ENCODE peak calls at places on chromosomes 3 and 15, in eight cellular contexts. H is heart left ventricle; U is brain microvascular endothelial cell; I is activated CD4-positive, alpha-beta T cell treated with anti-CD3 and anti-CD28 coated beads, Interleukin-2, amount 50 U/mL, for 24 hours; P is stimulated activated CD4-positive, alpha-beta T cell treated with anti-CD3 and anti-CD28 coated beads, Interleukin-15, amount 100 ng/mL, for 24 hours; A is activated naive CD4-positive, alpha-beta T cell treated with Interleukin-2 at 50 U/mL for 16 hours; E is lung microvascular endothelial cell; X is AG08396. G is an unnamed sample.

GRCh38 chr3:27431116-27431515 is 53.1 kb downstream of the SLC4A7 start:
- DNase-seq in H (no peak), U (peak; percentile 96), I (no peak), P (no peak), A (no peak), E (peak; percentile 86), X (peak; percentile 80), G (peak; percentile 73)

GRCh38 chr15:78415284-78415683 is 22.7 kb upstream of the IREB2 start:
- DNase-seq in H (no peak), U (peak; percentile 13), I (no peak), P (no peak), A (no peak), E (peak; percentile 24), X (no peak), G (no peak)

GRCh38 chr15:100083572-100083971 is 258.2 kb downstream of the ADAMTS17 start:
- DNase-seq in H (no peak), U (no peak), I (no peak), P (no peak), A (no peak), E (no peak), X (no peak), G (no peak)

GRCh38 chr15:74869726-74870407 is 3.3 kb downstream of the SCAMP2 start:
- DNase-seq in H (peak; percentile 78), U (no peak), I (no peak), P (peak; percentile 56), A (peak; percentile 25), E (peak; percentile 66), X (peak; percentile 41), G (no peak)

GRCh38 chr15:81176291-81176893 is 20.3 kb upstream of the IL16 start:
- DNase-seq in H (peak; percentile 59), U (no peak), I (no peak), P (no peak), A (no peak), E (no peak), X (no peak), G (no peak)

GRCh38 chr15:62588930-62589655 is 424.0 kb upstream of the C2CD4B start:
- DNase-seq in H (no peak), U (no peak), I (no peak), P (no peak), A (no peak), E (no peak), X (no peak), G (no peak)

GRCh38 chr15:79431636-79432344 is at the start of gene MINAR1:
- DNase-seq in H (peak; percentile 35), U (peak; percentile 40), I (no peak), P (peak; percentile 51), A (no peak), E (peak; percentile 45), X (peak; percentile 69), G (no peak)

GRCh38 chr3:24367681-24368264 is 126.9 kb downstream of the THRB start:
- DNase-seq in H (no peak), U (no peak), I (no peak), P (no peak), A (no peak), E (no peak), X (no peak), G (no peak)

GRCh38 chr15:47484119-47484518 is 233.2 kb upstream of the SEMA6D start:
- DNase-seq in H (no peak), U (peak; percentile 31), I (no peak), P (no peak), A (no peak), E (peak; percentile 3), X (no peak), G (no peak)